ENCODE peak calls at places on chromosomes 4 and X, in five cellular contexts. N is HepG2, B is H54, M is HCT116, U is GM12892. R is an unnamed sample.

GRCh38 chr4:168264903-168265302 is 53.6 kb downstream of the DDX60 start:
- DNase-seq in N (no peak), B (no peak), M (no peak), U (no peak), R (peak)

GRCh38 chrX:154486052-154486395 is 391 bp downstream of the UBL4A start:
- DNase-seq in N (no peak), B (no peak), M (no peak), U (no peak), R (peak)

GRCh38 chr4:125187621-125188176 is 127.1 kb upstream of the FAT4 start:
- DNase-seq in N (no peak), B (no peak), M (no peak), U (no peak), R (no peak)

GRCh38 chr4:147825451-147826287 is 93.8 kb downstream of the ARHGAP10 start:
- DNase-seq in N (no peak), B (no peak), M (no peak), U (no peak), R (no peak)

GRCh38 chr4:114108869-114109268 is 129.4 kb upstream of the ARSJ start:
- DNase-seq in N (peak), B (no peak), M (peak), U (no peak), R (no peak)

GRCh38 chr4:7051905-7052304 is 8.7 kb downstream of the TADA2B start:
- DNase-seq in N (no peak), B (no peak), M (no peak), U (no peak), R (no peak)

GRCh38 chr4:83657336-83657735 is 121.4 kb downstream of the GPAT3 start:
- DNase-seq in N (no peak), B (no peak), M (no peak), U (no peak), R (no peak)

GRCh38 chrX:6701085-6701484 is 166.2 kb upstream of the VCX3A start:
- DNase-seq in N (no peak), B (no peak), M (no peak), U (no peak), R (no peak)

GRCh38 chrX:16946361-16946964 is at the start of gene REPS2:
- DNase-seq in N (peak), B (peak), M (peak), U (peak), R (peak)

GRCh38 chrX:108167211-108167872 is 75.8 kb downstream of the ATG4A start:
- DNase-seq in N (no peak), B (no peak), M (peak), U (no peak), R (no peak)

GRCh38 chrX:9873952-9874351 is 87.7 kb downstream of the SHROOM2 start:
- DNase-seq in N (peak), B (no peak), M (peak), U (peak), R (peak)

GRCh38 chr4:153488719-153489384 is 22.7 kb downstream of the TMEM131L start:
- DNase-seq in N (no peak), B (no peak), M (no peak), U (no peak), R (peak)

GRCh38 chrX:154002215-154002719 is 17.4 kb downstream of the IRAK1 start:
- DNase-seq in N (no peak), B (no peak), M (no peak), U (no peak), R (peak)

GRCh38 chr4:25915359-25915716 is 1.3 kb downstream of the SMIM20 start:
- DNase-seq in N (no peak), B (no peak), M (no peak), U (no peak), R (peak)

GRCh38 chr4:101229116-101229515 is 118.2 kb downstream of the PPP3CA start:
- DNase-seq in N (no peak), B (no peak), M (no peak), U (no peak), R (no peak)

GRCh38 chr4:65893957-65894755 is 223.9 kb upstream of the EPHA5 start:
- DNase-seq in N (no peak), B (no peak), M (no peak), U (no peak), R (no peak)

GRCh38 chr4:75004755-75005668 is 72.1 kb downstream of the PARM1 start:
- DNase-seq in N (no peak), B (no peak), M (no peak), U (peak), R (no peak)

GRCh38 chrX:120315776-120316175 is 4.5 kb upstream of the TMEM255A start:
- DNase-seq in N (no peak), B (no peak), M (no peak), U (no peak), R (no peak)

GRCh38 chrX:2820131-2820771 is 8.5 kb upstream of the GYG2 start:
- DNase-seq in N (no peak), B (no peak), M (no peak), U (no peak), R (no peak)

GRCh38 chr4:182756161-182756690 is 161.0 kb downstream of the DCTD start:
- DNase-seq in N (no peak), B (no peak), M (no peak), U (no peak), R (no peak)

GRCh38 chrX:34893741-34894140 is 48.9 kb upstream of the FAM47B start:
- DNase-seq in N (no peak), B (no peak), M (no peak), U (no peak), R (no peak)

GRCh38 chrX:22097295-22097694 is 65.2 kb downstream of the PHEX start:
- DNase-seq in N (no peak), B (peak), M (no peak), U (no peak), R (no peak)

GRCh38 chrX:3448563-3448962 is 102.1 kb upstream of the MXRA5 start:
- DNase-seq in N (no peak), B (no peak), M (no peak), U (no peak), R (no peak)

GRCh38 chrX:153580700-153581386 is 18.1 kb downstream of the CCNQ start:
- DNase-seq in N (peak), B (no peak), M (no peak), U (no peak), R (peak)

GRCh38 chr4:105831189-105831588 is 64.1 kb upstream of the NPNT start:
- DNase-seq in N (no peak), B (no peak), M (no peak), U (no peak), R (no peak)

GRCh38 chrX:154735695-154736393 is 15.0 kb downstream of the GAB3 start:
- DNase-seq in N (no peak), B (no peak), M (no peak), U (no peak), R (no peak)

GRCh38 chrX:15607067-15607466 is 6.3 kb upstream of the ACE2 start:
- DNase-seq in N (no peak), B (no peak), M (no peak), U (no peak), R (no peak)

GRCh38 chrX:574830-575229 is 55.8 kb upstream of the SHOX start:
- DNase-seq in N (no peak), B (no peak), M (no peak), U (no peak), R (no peak)

GRCh38 chr4:174119818-174120217 is 163.6 kb downstream of the FBXO8 start:
- DNase-seq in N (no peak), B (no peak), M (no peak), U (no peak), R (no peak)

GRCh38 chrX:112967903-112968302 is 127.3 kb upstream of the AMOT start:
- DNase-seq in N (no peak), B (no peak), M (no peak), U (no peak), R (no peak)

GRCh38 chr4:165302658-165303057 is 24.8 kb upstream of the MSMO1 start:
- DNase-seq in N (no peak), B (no peak), M (no peak), U (no peak), R (no peak)

DNA sequence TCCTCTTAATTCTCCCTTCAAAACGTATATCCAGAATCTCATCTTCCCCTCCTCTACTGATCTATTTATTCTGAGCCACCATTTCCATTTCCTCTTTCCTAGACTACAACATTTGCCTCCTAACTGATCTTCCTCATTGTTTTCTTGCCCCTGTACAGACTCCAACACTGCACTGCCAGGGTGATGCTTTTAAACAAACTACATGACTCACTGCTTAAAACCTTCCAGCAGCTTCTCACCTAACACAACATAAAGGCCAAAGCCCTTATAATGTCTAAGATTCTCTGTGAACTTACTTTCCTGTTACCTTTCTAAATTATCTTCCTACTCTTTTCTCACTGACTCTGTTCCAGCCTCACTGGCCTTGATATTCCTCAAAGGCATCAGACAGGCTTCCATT is 161.0 kb upstream of the HS3ST1 start:
- DNase-seq in N (no peak), B (no peak), M (no peak), U (no peak), R (no peak)
- TF ChIP-seq POLR2A in N (no peak), B (no peak), M (no peak), U (no peak), R (no peak)

DNA sequence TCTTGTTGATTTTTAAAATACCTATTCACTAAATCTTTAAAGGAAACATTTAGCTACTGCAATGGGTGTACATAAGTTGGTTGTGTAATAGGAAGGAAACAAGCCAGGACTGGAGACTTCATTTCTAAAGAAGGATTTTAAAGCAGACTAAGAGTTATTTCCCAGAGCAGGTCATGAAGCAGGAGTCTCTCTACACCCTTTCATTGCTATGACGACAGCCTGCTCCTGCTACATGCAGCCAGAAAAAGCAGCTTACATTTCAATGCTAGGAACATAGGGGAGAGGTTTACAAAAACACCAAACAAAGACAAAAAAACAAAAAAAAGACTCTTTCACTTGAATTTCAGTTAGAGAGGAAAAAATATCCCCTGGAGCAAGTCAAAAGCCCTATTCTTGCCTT is 3.5 kb downstream of the SPARCL1 start:
- DNase-seq in N (no peak), B (no peak), M (no peak), U (no peak), R (no peak)
- TF ChIP-seq POLR2A in N (no peak), B (no peak), M (no peak), U (no peak), R (no peak)

GRCh38 chr4:5424901-5425300 is 283.5 kb downstream of the EVC2 start:
- DNase-seq in N (no peak), B (no peak), M (no peak), U (no peak), R (no peak)
- TF ChIP-seq POLR2A in N (no peak), B (no peak), M (no peak), U (no peak), R (no peak)

DNA sequence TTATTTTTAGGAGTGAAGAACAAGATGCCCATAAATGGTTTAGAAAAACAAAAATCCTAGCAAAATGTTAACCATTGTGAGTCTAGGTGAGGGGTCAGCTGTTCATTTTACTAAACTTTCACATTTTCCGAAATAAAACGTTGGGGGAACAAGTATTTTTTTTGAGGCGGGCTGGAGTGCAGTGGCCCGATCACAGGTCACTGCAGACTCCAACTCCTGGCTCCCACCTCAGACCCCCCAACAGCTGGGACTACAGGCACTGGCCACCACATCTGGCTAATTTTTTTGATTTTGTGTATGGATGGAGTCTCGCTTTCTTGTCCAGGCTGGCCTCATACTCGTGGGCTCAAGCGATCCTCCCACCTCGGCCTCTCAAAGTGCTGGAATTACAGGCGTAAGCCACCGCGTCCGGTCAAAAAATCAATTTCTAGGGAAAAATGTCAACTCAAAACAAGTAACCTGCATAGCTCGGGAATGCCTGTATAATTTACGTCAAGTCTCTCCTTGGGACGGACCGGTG is 741 bp upstream of the TAF1 start:
- DNase-seq in N (no peak), B (no peak), M (no peak), U (no peak), R (no peak)
- TF ChIP-seq POLR2A in N (no peak), B (no peak), M (peak), U (peak), R (no peak)

GRCh38 chrX:125137521-125137920 is 182.2 kb upstream of the TEX13C start:
- DNase-seq in N (no peak), B (no peak), M (no peak), U (no peak), R (no peak)
- TF ChIP-seq POLR2A in N (no peak), B (no peak), M (no peak), U (no peak), R (no peak)

GRCh38 chr4:184350213-184350817 is 124.0 kb downstream of the IRF2 start:
- DNase-seq in N (no peak), B (no peak), M (no peak), U (no peak), R (no peak)

GRCh38 chr4:184350964-184351363 is 123.4 kb downstream of the IRF2 start:
- DNase-seq in N (no peak), B (no peak), M (no peak), U (no peak), R (no peak)

GRCh38 chr4:184349283-184350039 is 124.9 kb downstream of the IRF2 start:
- DNase-seq in N (no peak), B (no peak), M (no peak), U (no peak), R (no peak)

GRCh38 chr4:184347251-184348239 is 126.8 kb downstream of the IRF2 start:
- DNase-seq in N (no peak), B (no peak), M (no peak), U (no peak), R (no peak)

DNA sequence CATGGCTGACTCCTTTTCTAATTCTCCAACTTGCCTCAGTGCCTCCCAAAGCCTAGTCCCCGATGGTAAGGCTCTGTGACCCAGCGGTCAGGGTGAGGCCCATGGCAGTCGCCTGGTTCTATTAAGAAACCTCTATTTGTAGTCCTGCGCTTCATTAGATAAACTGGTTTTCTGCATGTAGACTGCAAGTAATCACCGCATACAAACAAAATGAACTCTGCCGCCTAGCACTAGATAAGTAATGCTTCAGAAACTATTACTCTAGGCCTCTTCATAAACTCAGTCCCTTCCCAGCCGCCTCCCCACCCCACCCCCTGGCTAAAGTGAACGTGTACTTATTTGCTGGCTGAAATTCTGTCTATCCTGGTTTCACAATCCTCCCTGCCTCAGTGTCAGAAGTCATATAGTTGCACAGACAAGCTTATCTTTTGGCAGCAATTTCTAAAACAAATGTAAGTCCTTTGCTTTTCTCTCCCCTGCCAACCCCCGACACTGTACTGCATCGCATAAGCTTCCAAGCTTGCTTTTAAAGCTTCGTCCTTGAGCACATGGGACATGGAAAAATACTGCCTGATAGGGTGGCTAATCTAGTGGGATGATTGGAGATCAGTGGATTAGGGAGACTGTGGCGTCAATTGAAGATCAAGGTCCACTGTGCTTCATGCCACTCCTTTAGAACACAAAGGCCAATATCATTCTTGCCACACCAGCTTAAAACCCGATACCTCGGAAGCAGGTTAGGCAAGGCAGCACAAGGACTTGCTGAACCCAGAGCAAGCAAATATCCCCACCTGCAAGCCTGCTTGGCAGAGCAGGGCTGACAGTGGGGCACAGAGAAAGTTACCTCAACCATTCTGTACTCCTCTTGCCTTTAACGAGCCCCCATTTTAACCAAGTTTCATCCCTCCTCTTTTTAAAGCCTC is 125.8 kb downstream of the IRF2 start:
- DNase-seq in N (peak), B (no peak), M (no peak), U (no peak), R (no peak)
- TF ChIP-seq POLR2A in N (peak), B (no peak), M (no peak), U (no peak), R (no peak)

DNA sequence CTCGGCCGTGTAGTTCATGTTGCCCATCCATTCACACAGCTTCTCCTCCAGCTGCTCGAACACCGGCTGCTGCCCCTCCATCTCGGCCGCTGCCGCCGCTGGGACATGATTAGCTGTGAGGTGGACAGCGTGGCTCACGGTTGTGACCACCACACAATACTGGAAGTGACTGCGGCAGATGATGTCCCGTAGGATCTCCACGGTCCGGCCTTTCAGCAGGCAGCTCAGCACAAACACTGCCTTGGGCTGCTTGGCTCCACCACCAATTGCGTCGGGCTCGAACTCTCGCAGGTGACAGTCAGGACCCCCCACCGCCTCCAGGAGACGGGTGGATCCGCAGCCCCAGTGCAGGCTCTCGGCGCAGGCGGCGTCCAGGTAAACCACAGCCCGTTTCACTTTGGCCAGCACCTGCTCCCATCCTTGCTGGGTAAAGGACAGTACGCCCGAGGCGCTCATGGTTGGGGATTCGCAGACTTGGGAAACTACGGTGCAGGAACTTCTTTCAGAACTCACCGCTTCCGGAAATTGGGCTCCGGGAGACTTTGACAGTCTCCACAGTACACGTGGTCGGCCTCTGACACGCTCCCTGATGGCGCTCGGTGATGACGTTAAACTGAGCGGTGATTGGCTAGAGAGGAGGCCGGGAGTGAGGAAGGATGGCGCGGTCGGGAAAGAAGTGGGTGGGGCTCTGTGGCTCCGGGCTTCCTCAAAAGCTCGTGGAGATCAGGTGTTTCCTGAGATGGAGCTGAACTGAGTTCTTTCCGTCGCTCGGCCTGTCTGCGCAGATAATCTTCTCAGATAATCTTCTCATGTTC is at the start of gene SCFD2:
- DNase-seq in N (peak), B (peak), M (peak), U (peak), R (peak)
- TF ChIP-seq POLR2A in N (peak), B (peak), M (peak), U (peak), R (peak)

DNA sequence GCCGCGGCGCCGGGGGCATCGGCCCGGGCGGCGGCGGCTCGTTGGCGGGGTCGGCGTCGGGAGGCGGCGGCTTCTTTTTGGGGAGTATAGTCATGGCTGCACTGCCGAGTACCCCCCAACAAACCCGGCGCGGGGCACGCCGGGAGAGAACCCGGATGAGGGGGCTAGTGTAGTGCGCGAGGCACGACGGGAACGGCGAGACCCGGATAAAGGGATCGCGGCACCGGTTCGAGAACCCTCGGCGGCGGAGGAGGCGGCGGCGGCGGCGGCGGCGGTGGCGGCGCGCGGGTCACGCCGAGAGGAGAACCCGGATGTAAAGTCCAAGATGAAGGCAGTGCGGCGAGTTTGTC is at the start of gene OTUD5:
- DNase-seq in N (peak), B (no peak), M (no peak), U (peak), R (no peak)
- TF ChIP-seq POLR2A in N (no peak), B (no peak), M (no peak), U (no peak), R (no peak)

DNA sequence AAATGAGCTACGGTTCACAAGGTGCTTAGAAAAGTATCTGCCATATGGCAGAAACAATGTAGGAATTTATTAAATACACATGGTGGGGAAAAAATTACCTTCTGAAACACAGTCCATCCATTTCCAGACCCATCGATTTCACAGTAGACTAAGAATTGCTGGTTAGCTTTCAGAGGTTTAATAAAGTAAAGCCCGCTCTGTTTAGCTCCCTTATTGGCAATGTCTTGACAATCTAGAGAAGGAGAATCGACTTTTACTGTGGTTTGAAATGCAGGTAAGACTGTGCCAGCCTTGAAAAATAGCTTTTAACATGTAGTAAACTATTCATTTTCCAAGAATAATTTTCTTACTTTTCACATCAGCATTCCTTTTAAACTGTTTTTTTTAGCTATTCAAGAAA is 2.9 kb downstream of the FGG start:
- DNase-seq in N (no peak), B (no peak), M (no peak), U (no peak), R (no peak)
- TF ChIP-seq POLR2A in N (no peak), B (no peak), M (no peak), U (no peak), R (no peak)

R was measured in erythroblast.